ENCODE peak calls at places on chromosomes 1 and 21, in seven cellular contexts. T is stimulated activated CD8-positive, alpha-beta memory T cell treated with anti-CD3 and anti-CD28 coated beads, Interleukin-4, amount 100 ng/mL, for 48 hours; B is stimulated activated CD4-positive, alpha-beta T cell treated with anti-CD3 and anti-CD28 coated beads, Interleukin-2, amount 100 ng/mL, for 48 hours; A is stomach; C is HEK293T; H is NCI-H460; V is kidney. K is an unnamed sample.

GRCh38 chr1:4428711-4429110 is 225.7 kb upstream of the AJAP1 start:
- DNase-seq in T (no peak), B (no peak), A (no peak), C (no peak), H (no peak), V (no peak), K (no peak)

GRCh38 chr1:240237305-240237721 is 145.6 kb downstream of the FMN2 start:
- DNase-seq in T (no peak), B (no peak), A (no peak), C (no peak), H (no peak), V (no peak), K (no peak)

GRCh38 chr1:209389258-209389657 is 194.3 kb upstream of the CAMK1G start:
- DNase-seq in T (no peak), B (no peak), A (no peak), C (no peak), H (no peak), V (no peak), K (no peak)

GRCh38 chr1:151846062-151846568 is 6.5 kb upstream of the C2CD4D start:
- DNase-seq in T (peak), B (no peak), A (no peak), C (no peak), H (peak), V (no peak), K (no peak)

GRCh38 chr21:43262427-43262826 is 93.6 kb downstream of the CRYAA start:
- DNase-seq in T (peak), B (no peak), A (no peak), C (no peak), H (no peak), V (peak), K (no peak)

GRCh38 chr1:82366694-82367093 is 566.0 kb downstream of the ADGRL2 start:
- DNase-seq in T (no peak), B (no peak), A (no peak), C (no peak), H (no peak), V (no peak), K (no peak)

GRCh38 chr1:18734461-18735368 is 104.1 kb downstream of the PAX7 start:
- DNase-seq in T (no peak), B (no peak), A (no peak), C (no peak), H (no peak), V (no peak), K (no peak)

GRCh38 chr1:197149340-197149739 is 2.9 kb upstream of the ASPM start:
- DNase-seq in T (no peak), B (no peak), A (no peak), C (no peak), H (no peak), V (no peak), K (no peak)

GRCh38 chr21:42125571-42126544 is 54.7 kb downstream of the UMODL1 start:
- DNase-seq in T (no peak), B (no peak), A (no peak), C (peak), H (no peak), V (peak), K (peak)

GRCh38 chr1:33367488-33368405 is 46.8 kb upstream of the A3GALT2 start:
- DNase-seq in T (peak), B (peak), A (peak), C (peak), H (peak), V (peak), K (peak)

GRCh38 chr1:219778793-219779369 is 149.5 kb downstream of the SLC30A10 start:
- DNase-seq in T (no peak), B (no peak), A (no peak), C (no peak), H (no peak), V (no peak), K (no peak)

GRCh38 chr1:201552941-201553341 is 14.0 kb downstream of the NAV1 start:
- DNase-seq in T (no peak), B (no peak), A (no peak), C (no peak), H (no peak), V (no peak), K (no peak)

GRCh38 chr1:83857108-83857507 is 141.8 kb downstream of the TTLL7 start:
- DNase-seq in T (no peak), B (no peak), A (no peak), C (peak), H (peak), V (no peak), K (peak)

GRCh38 chr1:42529724-42530161 is 66.7 kb downstream of the CCDC30 start:
- DNase-seq in T (no peak), B (no peak), A (no peak), C (no peak), H (peak), V (no peak), K (no peak)

GRCh38 chr1:168893359-168893791 is 164.4 kb upstream of the DPT start:
- DNase-seq in T (no peak), B (no peak), A (no peak), C (no peak), H (no peak), V (no peak), K (no peak)

GRCh38 chr1:193763313-193763712 is 576.9 kb upstream of the B3GALT2 start:
- DNase-seq in T (no peak), B (no peak), A (no peak), C (no peak), H (no peak), V (no peak), K (no peak)

GRCh38 chr1:88009916-88010315 is 674.2 kb upstream of the PKN2 start:
- DNase-seq in T (no peak), B (no peak), A (no peak), C (no peak), H (no peak), V (no peak), K (no peak)

GRCh38 chr1:3103977-3104677 is 35.1 kb downstream of the PRDM16 start:
- DNase-seq in T (no peak), B (no peak), A (no peak), C (no peak), H (no peak), V (no peak), K (no peak)

GRCh38 chr1:223836586-223836985 is 9.2 kb downstream of the TP53BP2 start:
- DNase-seq in T (no peak), B (no peak), A (no peak), C (no peak), H (no peak), V (no peak), K (no peak)

GRCh38 chr1:68213843-68214242 is 18.5 kb downstream of the WLS start:
- DNase-seq in T (no peak), B (no peak), A (peak), C (no peak), H (no peak), V (peak), K (no peak)

GRCh38 chr1:10730985-10731384 is 65.5 kb downstream of the CASZ1 start:
- DNase-seq in T (no peak), B (no peak), A (no peak), C (no peak), H (peak), V (no peak), K (no peak)

GRCh38 chr1:172203135-172203823 is 217.2 kb upstream of the C1orf105 start:
- DNase-seq in T (no peak), B (no peak), A (no peak), C (peak), H (no peak), V (no peak), K (peak)

GRCh38 chr1:207923561-207923960 is 12.6 kb upstream of the CD34 start:
- DNase-seq in T (no peak), B (no peak), A (no peak), C (no peak), H (no peak), V (no peak), K (no peak)

GRCh38 chr1:27958513-27958912 is 1.3 kb upstream of the XKR8 start:
- DNase-seq in T (no peak), B (no peak), A (no peak), C (no peak), H (no peak), V (peak), K (peak)

GRCh38 chr1:5856246-5856815 is 135.9 kb downstream of the NPHP4 start:
- DNase-seq in T (no peak), B (no peak), A (no peak), C (no peak), H (no peak), V (no peak), K (no peak)

GRCh38 chr1:30700528-30701265 is 22.7 kb downstream of the MATN1 start:
- DNase-seq in T (no peak), B (no peak), A (no peak), C (no peak), H (no peak), V (peak), K (no peak)

GRCh38 chr1:153292740-153293479 is 19.8 kb downstream of the PGLYRP3 start:
- DNase-seq in T (no peak), B (no peak), A (no peak), C (no peak), H (no peak), V (no peak), K (no peak)

GRCh38 chr1:56547977-56548376 is 31.4 kb downstream of the PLPP3 start:
- DNase-seq in T (no peak), B (no peak), A (peak), C (no peak), H (no peak), V (no peak), K (no peak)

GRCh38 chr1:203127672-203128611 is at the start of gene ADORA1:
- DNase-seq in T (peak), B (no peak), A (peak), C (peak), H (no peak), V (peak), K (peak)

GRCh38 chr1:183567584-183567983 is 22.7 kb downstream of the NCF2 start:
- DNase-seq in T (peak), B (no peak), A (peak), C (no peak), H (no peak), V (peak), K (peak)

GRCh38 chr21:33578959-33579542 is 9.4 kb downstream of the DONSON start:
- DNase-seq in T (no peak), B (no peak), A (no peak), C (no peak), H (no peak), V (no peak), K (no peak)

GRCh38 chr1:56958526-56958925 is 7.3 kb downstream of the C8B start:
- DNase-seq in T (no peak), B (no peak), A (no peak), C (no peak), H (no peak), V (no peak), K (no peak)

GRCh38 chr1:2544875-2545638 is 11.1 kb upstream of the TNFRSF14 start:
- DNase-seq in T (no peak), B (no peak), A (peak), C (no peak), H (no peak), V (no peak), K (no peak)

GRCh38 chr1:92965003-92965402 is 3.7 kb upstream of the DIPK1A start:
- DNase-seq in T (no peak), B (no peak), A (no peak), C (no peak), H (no peak), V (no peak), K (no peak)

GRCh38 chr1:238960071-238960470 is 426.3 kb upstream of the CHRM3 start:
- DNase-seq in T (no peak), B (no peak), A (no peak), C (no peak), H (no peak), V (no peak), K (no peak)

GRCh38 chr1:170663011-170663410 is 920 bp upstream of the PRRX1 start:
- DNase-seq in T (no peak), B (no peak), A (no peak), C (no peak), H (no peak), V (no peak), K (no peak)

GRCh38 chr1:174894087-174894768 is 105.5 kb upstream of the CACYBP start:
- DNase-seq in T (no peak), B (no peak), A (no peak), C (no peak), H (no peak), V (no peak), K (no peak)